ENCODE peak calls at places on chromosome 11, in eight cellular contexts. W, Y, R, H, M, U, D and V are unnamed samples.

GRCh38 chr11:22275600-22275999 is 62.6 kb upstream of the SLC17A6 start:
- DNase-seq in W (no peak), D (no peak), U (no peak), R (no peak), M (no peak), Y (no peak), H (no peak), V (no peak)

GRCh38 chr11:95715777-95716241 is 73.8 kb downstream of the FAM76B start:
- DNase-seq in M (peak), Y (no peak), W (peak), H (no peak), D (no peak), R (no peak), U (no peak), V (no peak)

GRCh38 chr11:128624269-128625170 is 37.2 kb upstream of the ETS1 start:
- DNase-seq in M (no peak), W (no peak), U (no peak), H (no peak), Y (peak), R (no peak), D (no peak), V (peak)

GRCh38 chr11:68471360-68472340 is 11.1 kb downstream of the PPP6R3 start:
- DNase-seq in U (no peak), R (no peak), W (peak), H (no peak), Y (peak), D (no peak), M (no peak), V (peak)

GRCh38 chr11:128890216-128890542 is 977 bp upstream of the KCNJ5 start:
- DNase-seq in D (no peak), U (no peak), H (no peak), R (no peak), W (no peak), M (no peak), Y (no peak), V (no peak)

GRCh38 chr11:19739872-19740271 is 27.2 kb downstream of the NAV2 start:
- DNase-seq in R (no peak), H (no peak), W (no peak), D (no peak), Y (no peak), U (no peak), M (no peak), V (peak)

GRCh38 chr11:579830-580601 is 3.7 kb downstream of the PHRF1 start:
- DNase-seq in U (no peak), M (no peak), D (no peak), R (no peak), Y (no peak), W (peak), H (no peak), V (no peak)

GRCh38 chr11:69650832-69651344 is 9.9 kb downstream of the CCND1 start:
- DNase-seq in H (no peak), U (no peak), D (no peak), R (no peak), Y (peak), M (peak), W (no peak), V (no peak)

GRCh38 chr11:16088774-16089173 is 267.6 kb downstream of the SOX6 start:
- DNase-seq in R (no peak), D (no peak), M (no peak), W (no peak), Y (no peak), H (no peak), U (no peak), V (no peak)

GRCh38 chr11:63884191-63884590 is 32.8 kb downstream of the RCOR2 start:
- DNase-seq in H (no peak), R (no peak), W (no peak), Y (no peak), M (no peak), U (no peak), D (no peak), V (no peak)

GRCh38 chr11:105611837-105612480 is 2.1 kb downstream of the GRIA4 start:
- DNase-seq in U (no peak), R (no peak), H (no peak), D (no peak), M (no peak), Y (no peak), W (no peak), V (peak)
- H3K4me3 ChIP-seq in U (no peak), R (no peak), H (no peak), D (no peak), M (no peak), Y (no peak), W (no peak), V (peak)

DNA sequence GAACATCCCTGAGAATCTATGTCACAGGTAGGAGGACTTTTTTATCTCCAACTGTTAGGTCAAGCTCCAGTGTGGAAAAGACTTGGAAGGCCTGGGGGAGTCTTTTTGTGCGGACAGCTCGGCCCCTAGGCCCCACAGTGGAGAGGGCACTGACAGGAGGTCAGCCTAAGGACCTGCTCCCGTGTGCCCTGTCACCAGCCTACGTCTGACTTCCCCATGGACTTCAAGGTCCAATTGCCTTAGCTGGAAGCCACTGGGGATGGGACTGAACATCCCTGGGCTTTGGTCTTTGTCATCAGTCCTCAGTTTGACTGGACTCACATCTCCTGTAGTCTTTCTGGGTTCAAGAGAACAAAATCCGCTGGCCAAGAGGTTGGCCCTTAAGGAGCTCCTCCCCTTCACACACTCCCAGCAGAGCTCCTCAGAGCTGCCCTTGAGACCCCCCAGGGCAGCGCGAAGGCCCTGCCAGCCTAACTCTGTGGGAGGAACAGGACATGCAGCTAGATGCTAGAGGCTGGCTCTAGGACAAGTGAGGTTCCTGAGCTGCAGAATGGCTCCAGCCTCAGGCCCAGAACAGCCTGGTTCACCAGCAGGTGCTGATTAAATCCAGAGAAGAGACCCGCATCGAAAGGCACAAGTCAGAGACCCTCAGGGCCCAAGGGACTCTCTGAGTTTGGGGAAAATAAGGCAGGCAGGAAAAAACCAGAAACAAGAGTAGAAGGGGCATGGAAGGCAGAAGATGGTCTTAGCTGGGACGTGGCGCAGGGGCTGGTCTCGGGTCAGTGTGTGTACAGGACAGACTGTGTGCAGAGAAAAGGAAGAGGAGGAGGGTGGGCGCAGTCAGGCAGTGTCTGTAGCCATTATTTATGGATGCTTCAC is 31.6 kb downstream of the PPP2R1B start:
- DNase-seq in R (no peak), D (peak), H (peak), Y (peak), W (no peak), M (no peak), U (no peak), V (no peak)
- H3K4me3 ChIP-seq in R (no peak), D (peak), H (no peak), Y (peak), W (no peak), M (no peak), U (no peak), V (no peak)

GRCh38 chr11:72239849-72240460 is 4.0 kb downstream of the PHOX2A start:
- DNase-seq in W (peak), Y (no peak), M (peak), D (peak), H (peak), U (no peak), R (peak), V (peak)
- H3K4me3 ChIP-seq in W (peak), Y (peak), M (no peak), D (peak), H (no peak), U (no peak), R (no peak), V (peak)

DNA sequence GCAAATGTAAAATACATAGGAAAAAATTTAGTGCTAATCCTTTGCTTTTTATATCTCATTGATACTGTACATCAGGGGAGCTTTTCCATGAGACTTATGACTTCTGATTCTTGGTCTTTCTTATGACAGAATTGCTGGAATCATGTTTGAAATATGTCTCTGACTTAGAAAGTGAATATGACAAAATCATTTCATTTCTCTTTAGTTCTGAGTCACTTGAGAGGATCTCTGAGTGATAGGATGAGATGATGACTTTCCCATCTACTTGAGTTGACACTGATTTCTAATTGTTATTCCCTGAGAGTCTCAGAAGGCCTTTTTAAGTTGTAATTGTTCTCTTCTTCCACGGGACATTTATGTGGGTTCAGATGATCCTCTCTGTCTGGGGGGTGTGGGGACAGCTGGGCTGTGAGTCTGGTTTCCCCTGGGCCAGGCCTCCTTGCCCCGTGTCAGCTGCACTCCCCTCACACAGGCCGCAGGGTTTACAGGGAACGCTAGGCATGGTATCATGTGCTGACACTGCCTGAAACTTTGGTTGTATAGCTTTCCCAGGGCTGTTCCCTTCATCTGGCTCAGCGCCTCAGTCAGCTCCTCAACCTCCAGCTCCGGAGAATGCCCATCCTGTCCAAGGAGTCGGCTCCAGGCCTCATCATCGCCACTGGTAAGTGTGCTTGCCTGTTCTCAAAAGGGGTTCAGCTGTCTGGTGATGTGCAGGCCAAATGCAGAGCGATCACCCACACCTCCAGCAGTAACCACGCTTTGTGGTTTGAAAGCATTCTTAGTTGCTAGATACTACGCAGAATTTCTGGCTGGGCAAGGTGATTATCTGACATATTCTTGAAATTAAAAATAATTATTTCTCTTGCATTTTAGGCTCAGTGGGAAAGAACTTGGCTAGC is 69.5 kb upstream of the SORL1-AS1 start:
- DNase-seq in W (no peak), R (no peak), M (no peak), H (no peak), D (no peak), U (no peak), Y (no peak), V (no peak)
- H3K4me3 ChIP-seq in W (no peak), R (no peak), M (no peak), H (no peak), D (no peak), U (no peak), Y (no peak), V (no peak)

GRCh38 chr11:62401781-62402180 is 17.1 kb upstream of the SCGB1A1 start:
- DNase-seq in W (no peak), Y (peak), U (no peak), D (no peak), H (peak), M (no peak), R (no peak), V (peak)

GRCh38 chr11:62402226-62402625 is 16.6 kb upstream of the SCGB1A1 start:
- DNase-seq in U (no peak), R (peak), M (no peak), H (peak), D (peak), Y (no peak), W (no peak), V (no peak)

GRCh38 chr11:62400281-62400680 is 18.6 kb upstream of the SCGB1A1 start:
- DNase-seq in D (no peak), H (peak), M (no peak), Y (no peak), U (no peak), R (no peak), W (no peak), V (peak)

GRCh38 chr11:62400760-62401159 is 18.1 kb upstream of the SCGB1A1 start:
- DNase-seq in R (peak), D (peak), W (peak), M (no peak), U (no peak), Y (peak), H (peak), V (peak)

DNA sequence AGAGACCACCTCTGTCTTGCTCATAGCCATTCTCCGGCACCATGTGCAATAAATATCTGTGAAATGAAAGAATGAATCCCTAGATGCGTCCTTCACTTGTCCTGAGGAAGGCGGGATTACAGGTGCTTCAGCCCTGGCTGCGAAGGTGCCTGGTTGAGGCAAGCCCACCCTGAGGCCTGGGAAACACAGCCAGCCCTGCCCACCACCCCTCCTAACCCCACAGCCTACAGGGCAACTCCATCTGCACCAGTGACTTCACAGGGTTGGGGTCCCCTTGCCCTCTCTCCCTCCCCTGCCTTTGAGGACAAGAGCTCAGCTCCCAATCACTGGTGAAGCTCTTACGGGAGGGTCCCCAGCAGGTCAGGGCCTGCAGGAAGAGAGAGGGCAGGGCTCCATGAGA is 17.5 kb upstream of the SCGB1A1 start:
- DNase-seq in D (no peak), W (no peak), U (no peak), M (no peak), Y (peak), H (no peak), R (no peak), V (no peak)
- H3K4me3 ChIP-seq in D (peak), W (no peak), U (no peak), M (no peak), Y (no peak), H (no peak), R (no peak), V (no peak)

GRCh38 chr11:117203069-117203407 is 3.9 kb downstream of the TAGLN start:
- DNase-seq in M (no peak), U (no peak), H (no peak), Y (no peak), D (no peak), W (no peak), R (no peak), V (no peak)
- H3K4me3 ChIP-seq in M (no peak), U (no peak), H (peak), Y (peak), D (peak), W (no peak), R (no peak), V (no peak)

GRCh38 chr11:121932646-121933185 is 183.3 kb downstream of the BLID start:
- DNase-seq in H (no peak), U (no peak), R (no peak), D (no peak), W (no peak), M (no peak), Y (no peak), V (no peak)
- H3K4me3 ChIP-seq in H (no peak), U (no peak), R (no peak), D (no peak), W (no peak), M (no peak), Y (no peak), V (no peak)

DNA sequence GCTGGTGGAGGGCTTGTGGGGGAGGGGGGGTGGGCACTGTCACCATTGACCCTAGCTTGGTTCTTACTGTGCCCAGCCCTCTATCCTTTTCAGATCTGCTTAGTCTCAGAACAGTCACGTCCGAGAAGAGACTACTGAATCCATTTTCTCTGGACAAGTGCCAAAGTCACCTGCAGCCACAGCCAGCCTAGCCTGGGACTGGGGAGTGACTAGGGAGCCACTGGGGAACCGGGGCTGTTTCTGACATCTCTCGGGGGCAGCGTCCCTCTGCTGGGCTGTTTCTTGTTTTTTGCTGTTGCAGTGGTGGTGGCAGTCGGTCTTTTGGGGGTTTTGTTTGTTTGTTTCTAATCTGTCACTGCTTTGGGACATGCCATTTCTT is 8.7 kb downstream of the SLC37A2 start:
- DNase-seq in H (no peak), D (no peak), Y (no peak), M (no peak), R (no peak), U (no peak), W (no peak), V (peak)
- H3K4me3 ChIP-seq in H (no peak), D (no peak), Y (no peak), M (no peak), R (no peak), U (no peak), W (no peak), V (no peak)

GRCh38 chr11:36591433-36591832 is 2.9 kb upstream of the IFTAP start:
- DNase-seq in D (no peak), H (no peak), R (no peak), Y (no peak), W (no peak), M (no peak), U (no peak), V (no peak)
- H3K4me3 ChIP-seq in D (no peak), H (no peak), R (no peak), Y (no peak), W (no peak), M (no peak), U (no peak), V (no peak)